ENCODE peak calls at places on chromosomes 4 and X, in ten cellular contexts. N, S, A, W, Q, B, I, F, P and U are unnamed samples. For H3K27me3, the result is how much of the 10 kb centered on the place peaks cover.

GRCh38 chrX:43481601-43482000 is 174.5 kb upstream of the MAOA start:
- DNase-seq in F (no peak), B (no peak), N (no peak), S (no peak), A (peak), I (no peak), W (peak), P (no peak), Q (no peak), U (no peak)

GRCh38 chr4:143289370-143289769 is 47.3 kb upstream of the GAB1 start:
- DNase-seq in N (no peak), W (no peak), I (no peak), Q (no peak), A (no peak), P (no peak), S (no peak), B (no peak), F (no peak), U (no peak)

GRCh38 chr4:146340798-146341197 is 126.5 kb downstream of the REELD1 start:
- DNase-seq in I (no peak), W (peak), Q (no peak), N (peak), P (no peak), A (no peak), B (no peak), F (no peak), S (no peak), U (no peak)

GRCh38 chr4:138494931-138495330 is 252.8 kb upstream of the SLC7A11 start:
- DNase-seq in S (no peak), Q (peak), A (peak), F (no peak), P (no peak), W (peak), B (no peak), I (no peak), N (peak), U (no peak)

GRCh38 chr4:20323991-20324390 is 72.3 kb downstream of the SLIT2 start:
- DNase-seq in S (peak), Q (peak), P (no peak), I (no peak), F (no peak), W (peak), B (no peak), A (no peak), N (peak), U (no peak)

GRCh38 chrX:116317409-116317808 is 119.0 kb upstream of the SLC6A14 start:
- DNase-seq in I (no peak), N (no peak), P (no peak), S (no peak), F (no peak), W (peak), B (no peak), A (peak), Q (peak), U (no peak)

GRCh38 chr4:1305781-1306455 is 16.2 kb downstream of the MAEA start:
- DNase-seq in B (no peak), P (no peak), W (no peak), F (no peak), S (no peak), A (peak), I (no peak), Q (no peak), N (no peak), U (no peak)

GRCh38 chr4:71004281-71004851 is 10.9 kb downstream of the DCK start:
- DNase-seq in N (no peak), A (peak), B (peak), F (no peak), I (no peak), Q (no peak), P (no peak), W (peak), S (no peak), U (no peak)

GRCh38 chr4:38068107-38068506 is 107.9 kb downstream of the PTTG2 start:
- DNase-seq in W (no peak), N (no peak), Q (no peak), I (no peak), B (no peak), S (no peak), A (no peak), P (no peak), F (no peak), U (no peak)

GRCh38 chr4:7200801-7201200 is 8.5 kb downstream of the SORCS2 start:
- DNase-seq in A (peak), Q (no peak), P (no peak), F (no peak), B (no peak), N (no peak), I (peak), S (no peak), W (no peak), U (no peak)

GRCh38 chr4:7202391-7202790 is 10.1 kb downstream of the SORCS2 start:
- DNase-seq in P (no peak), I (no peak), F (no peak), S (no peak), N (peak), W (no peak), B (no peak), A (no peak), Q (no peak), U (no peak)

GRCh38 chr4:7199771-7200441 is 7.6 kb downstream of the SORCS2 start:
- DNase-seq in S (no peak), P (no peak), B (no peak), W (no peak), A (peak), Q (no peak), N (no peak), F (no peak), I (peak), U (no peak)

GRCh38 chr4:7199129-7199725 is 6.9 kb downstream of the SORCS2 start:
- DNase-seq in F (no peak), I (peak), P (no peak), S (no peak), B (no peak), Q (no peak), N (no peak), A (peak), W (no peak), U (no peak)

DNA sequence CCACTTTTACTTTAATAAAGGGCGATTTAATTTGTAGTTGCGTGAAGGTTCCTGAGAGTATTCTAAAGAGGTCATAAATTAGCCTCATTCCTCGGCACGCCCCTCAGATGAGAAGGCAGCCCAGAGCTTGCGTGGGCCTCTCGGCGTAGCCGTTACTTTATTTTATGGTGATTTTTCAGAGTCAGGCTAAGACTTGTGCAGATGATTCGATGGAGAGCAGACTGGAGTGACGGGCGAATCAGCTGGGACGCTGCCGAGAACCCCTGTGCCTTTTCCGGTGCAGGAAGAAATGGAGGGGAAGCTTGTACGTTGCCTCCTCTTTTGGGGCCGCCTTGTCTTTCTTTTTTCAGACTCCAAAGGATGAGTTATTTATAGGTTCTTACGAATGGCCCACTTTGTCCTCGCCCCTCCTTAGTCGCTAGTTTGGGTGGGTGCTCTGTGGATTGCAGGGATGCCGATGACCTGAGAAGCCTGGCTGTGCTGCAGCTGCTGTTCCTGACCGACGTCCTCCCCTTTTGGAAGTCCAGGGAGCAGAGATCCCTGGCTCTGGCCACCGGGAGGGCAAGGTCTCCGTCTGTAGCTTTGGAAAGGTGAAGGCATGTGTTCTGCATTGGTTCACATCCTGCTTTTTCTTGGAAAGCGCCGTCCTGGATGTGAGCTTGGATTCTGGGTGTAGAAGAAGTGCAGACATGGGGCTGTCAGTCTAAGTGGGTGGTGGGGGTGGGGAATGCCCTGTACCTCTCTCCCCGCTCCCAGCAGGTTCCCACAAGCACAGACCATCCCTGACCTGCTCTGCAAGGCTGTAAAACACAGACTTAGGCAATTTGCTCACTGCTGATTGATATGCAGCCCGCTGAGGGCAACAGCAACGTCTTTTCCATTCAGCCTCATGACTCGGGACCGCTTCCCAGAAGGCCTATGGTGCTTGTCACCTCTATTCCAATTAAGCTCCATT is 9.3 kb downstream of the SORCS2 start:
- DNase-seq in B (no peak), I (peak), A (peak), W (peak), S (no peak), N (no peak), F (no peak), P (no peak), Q (no peak), U (no peak)
- H3K27ac ChIP-seq in B (no peak), I (no peak), A (no peak), W (no peak), S (no peak), N (no peak), F (no peak), P (no peak), Q (no peak), U (peak)

GRCh38 chr4:118353452-118353851 is 649 bp upstream of the PRSS12 start:
- DNase-seq in F (no peak), N (no peak), A (peak), I (no peak), P (no peak), B (no peak), W (no peak), Q (no peak), S (no peak), U (no peak)
- H3K27me3 ChIP-seq in F (under half), N (under half), A (under half), I (under half), P (under half), B (half or more), W (under half), Q (under half), S (under half), U (under half)

GRCh38 chr4:67545996-67546356 is 673 bp upstream of the CENPC start:
- DNase-seq in W (no peak), S (no peak), N (no peak), A (no peak), P (no peak), Q (no peak), F (no peak), I (no peak), B (no peak), U (no peak)
- H3K27ac ChIP-seq in W (no peak), S (no peak), N (no peak), A (no peak), P (peak), Q (peak), F (no peak), I (no peak), B (no peak), U (no peak)

DNA sequence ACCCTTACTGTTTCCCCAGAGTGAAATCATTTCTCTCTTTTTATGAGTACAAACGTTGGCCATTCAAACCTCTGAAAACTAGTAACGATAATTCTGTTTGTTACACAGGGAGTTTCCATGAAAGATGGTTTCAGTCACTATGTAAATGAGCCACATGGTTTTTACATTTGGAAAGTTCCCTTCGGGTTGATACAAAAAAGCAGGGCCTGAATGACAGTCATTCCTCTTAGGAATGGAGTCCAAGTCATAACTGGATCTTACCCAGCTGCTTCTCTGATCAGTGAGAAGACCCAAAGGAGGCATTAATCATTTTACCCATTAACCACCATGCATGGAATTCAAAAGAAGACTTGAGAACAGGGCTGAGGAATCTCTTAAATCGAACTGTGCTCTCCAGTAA is 3.4 kb downstream of the SOWAHB start:
- DNase-seq in P (no peak), I (no peak), B (no peak), Q (no peak), W (no peak), N (no peak), A (no peak), S (no peak), F (no peak), U (no peak)
- H3K27me3 ChIP-seq in P (under half), I (under half), B (under half), Q (under half), W (half or more), N (under half), A (half or more), S (under half), F (under half), U (under half)